ENCODE peak calls at places on chromosome 12, in five cellular contexts. K is adrenal gland, R is NB4, A is stomach, P is body of pancreas. B is an unnamed sample.

GRCh38 chr12:1657616-1658167 is 28.7 kb downstream of the WNT5B start:
- DNase-seq in K (no peak), R (no peak), A (peak), P (no peak), B (no peak)

GRCh38 chr12:108430926-108431325 is 84.2 kb upstream of the FICD start:
- DNase-seq in K (no peak), R (no peak), A (no peak), P (no peak), B (no peak)

GRCh38 chr12:80490329-80490728 is 46.3 kb downstream of the PTPRQ start:
- DNase-seq in K (no peak), R (no peak), A (no peak), P (no peak), B (no peak)

GRCh38 chr12:14655284-14655683 is 41.1 kb downstream of the GUCY2C start:
- DNase-seq in K (no peak), R (no peak), A (no peak), P (no peak), B (no peak)

GRCh38 chr12:110696283-110696682 is 7.4 kb upstream of the HVCN1 start:
- DNase-seq in K (no peak), R (no peak), A (no peak), P (no peak), B (no peak)

GRCh38 chr12:78473136-78473535 is 391.4 kb upstream of the SYT1 start:
- DNase-seq in K (no peak), R (no peak), A (no peak), P (no peak), B (no peak)

GRCh38 chr12:82797480-82797879 is 110.8 kb downstream of the TMTC2 start:
- DNase-seq in K (no peak), R (no peak), A (no peak), P (no peak), B (no peak)

GRCh38 chr12:77493311-77493710 is 337.4 kb upstream of the NAV3 start:
- DNase-seq in K (no peak), R (no peak), A (no peak), P (no peak), B (no peak)

GRCh38 chr12:2168808-2169207 is 116.0 kb downstream of the CACNA1C start:
- DNase-seq in K (no peak), R (no peak), A (no peak), P (peak), B (no peak)

GRCh38 chr12:94997061-94997460 is 6.4 kb downstream of the NDUFA12 start:
- DNase-seq in K (no peak), R (no peak), A (no peak), P (no peak), B (no peak)

GRCh38 chr12:106315523-106315922 is 13.0 kb downstream of the TCP11L2 start:
- DNase-seq in K (no peak), R (no peak), A (no peak), P (no peak), B (no peak)

GRCh38 chr12:30178948-30179347 is 395.2 kb upstream of the TMTC1 start:
- DNase-seq in K (no peak), R (no peak), A (no peak), P (no peak), B (no peak)

GRCh38 chr12:59980491-59980890 is 384.7 kb downstream of the SLC16A7 start:
- DNase-seq in K (no peak), R (no peak), A (no peak), P (no peak), B (no peak)

GRCh38 chr12:67357726-67358125 is 88.6 kb downstream of the CAND1 start:
- DNase-seq in K (no peak), R (no peak), A (no peak), P (no peak), B (no peak)

GRCh38 chr12:12723681-12724420 is 6.7 kb downstream of the CDKN1B start:
- DNase-seq in K (no peak), R (peak), A (peak), P (peak), B (no peak)

GRCh38 chr12:91618281-91618680 is 435.7 kb upstream of the DCN start:
- DNase-seq in K (no peak), R (no peak), A (no peak), P (no peak), B (no peak)

GRCh38 chr12:27431185-27431584 is 15.4 kb upstream of the SMCO2 start:
- DNase-seq in K (no peak), R (peak), A (no peak), P (no peak), B (no peak)

GRCh38 chr12:12441891-12442461 is 85.1 kb downstream of the BORCS5 start:
- DNase-seq in K (no peak), R (peak), A (no peak), P (no peak), B (no peak)

GRCh38 chr12:93645702-93646101 is 31.5 kb upstream of the CRADD start:
- DNase-seq in K (no peak), R (no peak), A (no peak), P (no peak), B (no peak)

GRCh38 chr12:47746523-47746922 is 12.2 kb downstream of the RAPGEF3 start:
- DNase-seq in K (no peak), R (no peak), A (no peak), P (no peak), B (no peak)

GRCh38 chr12:47817272-47818006 is 2.3 kb downstream of the HDAC7 start:
- DNase-seq in K (no peak), R (no peak), A (no peak), P (no peak), B (no peak)

GRCh38 chr12:28780096-28780495 is 369.0 kb upstream of the FAR2 start:
- DNase-seq in K (no peak), R (peak), A (no peak), P (no peak), B (no peak)

GRCh38 chr12:91205791-91206190 is 23.2 kb upstream of the DCN start:
- DNase-seq in K (no peak), R (no peak), A (no peak), P (no peak), B (no peak)

GRCh38 chr12:43004908-43005307 is 415.4 kb upstream of the PRICKLE1 start:
- DNase-seq in K (no peak), R (no peak), A (no peak), P (no peak), B (no peak)

GRCh38 chr12:6899837-6900519 is 4.6 kb upstream of the LRRC23 start:
- DNase-seq in K (peak), R (peak), A (peak), P (peak), B (no peak)
- TF ChIP-seq POLR2A in K (no peak), R (no peak), A (no peak), P (no peak), B (no peak)

DNA sequence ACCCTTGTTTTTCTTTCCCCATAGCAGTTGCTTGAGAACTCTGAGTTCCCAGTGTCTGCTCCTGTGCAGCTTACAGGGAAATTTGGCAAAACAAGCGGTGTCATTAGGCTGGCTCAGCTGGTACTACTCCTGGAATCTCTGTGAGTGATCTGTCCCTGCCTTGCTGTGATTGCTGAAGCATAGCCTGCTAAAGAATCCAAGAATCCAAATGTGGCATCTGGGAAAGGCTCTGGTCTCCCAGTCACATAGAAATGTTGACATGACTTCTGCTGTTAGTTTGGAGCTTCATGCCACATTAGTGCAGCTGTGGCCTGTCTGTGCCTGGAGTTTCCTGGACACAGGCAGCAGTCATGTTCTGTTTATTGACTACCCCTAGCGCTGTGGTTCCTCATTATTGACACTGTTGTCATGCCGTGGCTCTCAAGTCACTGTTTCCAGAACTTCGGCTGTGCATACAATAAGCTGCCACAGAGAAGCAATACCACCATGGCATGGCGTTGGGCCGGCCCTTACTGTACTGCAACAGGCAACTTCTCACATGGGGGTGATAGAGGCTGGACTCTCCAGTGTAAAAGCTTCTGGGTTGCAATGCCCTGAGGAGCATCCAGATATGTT is 166.8 kb downstream of the MYRFL start:
- DNase-seq in K (no peak), R (no peak), A (no peak), P (no peak), B (no peak)
- H3K4me3 ChIP-seq in K (no peak), R (no peak), A (no peak), P (no peak), B (no peak)

DNA sequence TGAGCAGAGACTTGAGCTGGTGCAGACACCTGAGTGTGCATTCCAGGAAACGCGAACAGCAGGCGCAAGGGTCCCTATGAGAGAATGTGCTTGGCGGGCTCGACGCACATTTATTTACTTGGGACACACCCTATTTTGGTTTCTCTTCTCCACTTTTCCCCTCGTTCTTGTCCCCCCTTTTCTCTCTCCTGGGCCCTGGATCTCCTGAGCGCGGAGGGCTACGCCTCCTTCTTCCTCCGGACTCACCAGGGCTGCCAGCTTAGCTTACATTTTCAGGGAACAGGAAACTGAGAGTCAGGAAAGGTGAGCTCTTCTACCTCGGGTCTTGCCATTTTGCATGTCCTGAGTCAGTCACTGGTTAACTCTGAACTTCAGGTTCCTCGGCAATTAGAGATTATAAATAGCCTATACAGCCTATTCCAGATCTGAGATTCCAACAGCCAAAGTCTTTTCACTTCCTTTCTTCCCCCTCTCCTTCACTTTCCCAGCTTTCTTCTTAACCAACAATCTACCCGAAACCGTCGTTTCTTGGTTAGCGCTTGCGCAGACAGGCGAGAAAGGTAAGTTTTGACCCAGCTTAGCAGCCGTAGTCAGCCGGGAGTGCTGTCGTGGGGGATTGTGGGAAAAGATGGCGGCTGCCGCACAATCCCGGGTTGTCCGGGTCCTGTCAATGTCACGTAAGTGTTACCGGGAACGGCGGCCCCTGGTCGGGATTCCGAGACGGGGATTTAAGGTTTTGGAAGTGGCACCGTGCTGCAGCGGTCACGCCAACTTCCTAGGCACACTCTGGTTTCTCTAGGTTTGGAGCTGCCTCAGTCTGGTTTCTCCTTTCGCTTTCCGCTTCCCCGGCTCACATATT is at the start of the genes AKAP3 and NDUFA9:
- DNase-seq in K (peak), R (peak), A (peak), P (peak), B (peak)
- TF ChIP-seq POLR2A in K (peak), R (peak), A (no peak), P (no peak), B (no peak)

GRCh38 chr12:57898308-57898970 is 42.9 kb upstream of the ATP23 start:
- DNase-seq in K (no peak), R (no peak), A (no peak), P (no peak), B (no peak)
- H3K4me3 ChIP-seq in K (no peak), R (no peak), A (no peak), P (no peak), B (no peak)

GRCh38 chr12:121800694-121801600 is 2.9 kb upstream of the SETD1B start:
- DNase-seq in K (peak), R (peak), A (peak), P (peak), B (no peak)
- TF ChIP-seq POLR2A in K (peak), R (peak), A (no peak), P (peak), B (no peak)

B was measured in esophagus squamous epithelium.